ENCODE peak calls at places on chromosomes 11 and 22, in ten cellular contexts. One of them, this sample, is unnamed.

GRCh38 chr22:40853330-40853729 is 3.1 kb downstream of the ST13 start:
- DNase-seq in adrenal gland: no peak
- DNase-seq in AG09309: no peak
- DNase-seq in uterus: no peak
- DNase-seq in GM13977: no peak
- DNase-seq in fibroblast of the aortic adventitia: no peak
- DNase-seq in tibial nerve: no peak
- DNase-seq in choroid plexus epithelial cell: no peak
- DNase-seq in HFFc6: no peak
- DNase-seq in heart left ventricle: no peak
- DNase-seq in this sample: no peak

GRCh38 chr11:116535120-116535519 is 237.7 kb downstream of the BUD13 start:
- DNase-seq in heart left ventricle: no peak
- DNase-seq in GM13977: no peak
- DNase-seq in adrenal gland: no peak
- DNase-seq in AG09309: no peak
- DNase-seq in uterus: no peak
- DNase-seq in tibial nerve: no peak
- DNase-seq in choroid plexus epithelial cell: no peak
- DNase-seq in fibroblast of the aortic adventitia: no peak
- DNase-seq in HFFc6: no peak
- DNase-seq in this sample: no peak

GRCh38 chr22:40747361-40747760 is 68.1 kb downstream of the MCHR1 start:
- DNase-seq in choroid plexus epithelial cell: no peak
- DNase-seq in uterus: no peak
- DNase-seq in heart left ventricle: no peak
- DNase-seq in fibroblast of the aortic adventitia: no peak
- DNase-seq in AG09309: no peak
- DNase-seq in GM13977: no peak
- DNase-seq in tibial nerve: no peak
- DNase-seq in adrenal gland: no peak
- DNase-seq in HFFc6: no peak
- DNase-seq in this sample: no peak

GRCh38 chr22:50621491-50621880 is 6.5 kb downstream of the ARSA start:
- DNase-seq in uterus: no peak
- DNase-seq in GM13977: peak
- DNase-seq in HFFc6: no peak
- DNase-seq in tibial nerve: no peak
- DNase-seq in AG09309: no peak
- DNase-seq in heart left ventricle: no peak
- DNase-seq in fibroblast of the aortic adventitia: no peak
- DNase-seq in choroid plexus epithelial cell: no peak
- DNase-seq in adrenal gland: no peak
- DNase-seq in this sample: no peak

GRCh38 chr11:114181195-114181594 is 115.0 kb upstream of the NNMT start:
- DNase-seq in adrenal gland: no peak
- DNase-seq in GM13977: no peak
- DNase-seq in HFFc6: no peak
- DNase-seq in uterus: no peak
- DNase-seq in heart left ventricle: no peak
- DNase-seq in AG09309: no peak
- DNase-seq in tibial nerve: no peak
- DNase-seq in fibroblast of the aortic adventitia: no peak
- DNase-seq in choroid plexus epithelial cell: peak
- DNase-seq in this sample: no peak

GRCh38 chr22:39563571-39564428 is 6.8 kb upstream of the CACNA1I start:
- DNase-seq in uterus: no peak
- DNase-seq in GM13977: no peak
- DNase-seq in HFFc6: no peak
- DNase-seq in choroid plexus epithelial cell: no peak
- DNase-seq in fibroblast of the aortic adventitia: no peak
- DNase-seq in AG09309: no peak
- DNase-seq in heart left ventricle: no peak
- DNase-seq in tibial nerve: no peak
- DNase-seq in adrenal gland: no peak
- DNase-seq in this sample: no peak

GRCh38 chr11:109264128-109264527 is 157.9 kb upstream of the C11orf87 start:
- DNase-seq in HFFc6: no peak
- DNase-seq in fibroblast of the aortic adventitia: no peak
- DNase-seq in AG09309: no peak
- DNase-seq in GM13977: no peak
- DNase-seq in adrenal gland: no peak
- DNase-seq in heart left ventricle: no peak
- DNase-seq in choroid plexus epithelial cell: no peak
- DNase-seq in uterus: no peak
- DNase-seq in tibial nerve: no peak
- DNase-seq in this sample: no peak

GRCh38 chr11:11449327-11449726 is 96.3 kb upstream of the CSNK2A3 start:
- DNase-seq in AG09309: no peak
- DNase-seq in adrenal gland: no peak
- DNase-seq in uterus: no peak
- DNase-seq in GM13977: no peak
- DNase-seq in tibial nerve: no peak
- DNase-seq in fibroblast of the aortic adventitia: no peak
- DNase-seq in heart left ventricle: no peak
- DNase-seq in choroid plexus epithelial cell: no peak
- DNase-seq in HFFc6: no peak
- DNase-seq in this sample: no peak

GRCh38 chr22:29163808-29164207 is 41.9 kb upstream of the EMID1 start:
- DNase-seq in GM13977: no peak
- DNase-seq in adrenal gland: no peak
- DNase-seq in AG09309: no peak
- DNase-seq in heart left ventricle: no peak
- DNase-seq in uterus: no peak
- DNase-seq in HFFc6: no peak
- DNase-seq in fibroblast of the aortic adventitia: no peak
- DNase-seq in choroid plexus epithelial cell: no peak
- DNase-seq in tibial nerve: no peak
- DNase-seq in this sample: no peak

DNA sequence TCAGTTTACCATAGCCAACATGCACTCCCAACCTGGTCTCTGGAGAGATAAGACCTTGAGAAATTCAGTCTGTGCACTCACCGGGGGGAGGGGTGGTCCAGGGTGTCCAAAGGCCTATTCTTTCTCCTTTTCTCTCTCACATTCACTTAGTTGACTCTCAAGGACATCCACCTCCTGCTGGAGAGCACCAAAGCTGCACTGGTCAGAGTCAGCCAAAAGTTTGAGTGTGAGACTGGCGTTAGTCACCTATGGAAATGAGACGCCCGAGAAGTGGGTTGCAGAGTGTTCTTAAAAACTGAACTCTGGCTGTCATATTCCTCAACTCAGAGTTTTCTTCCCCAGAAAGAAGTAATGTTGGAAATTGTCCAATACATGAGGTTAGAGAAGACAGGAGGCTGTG is 5.0 kb upstream of the UBQLNL start:
- DNase-seq in uterus: no peak
- DNase-seq in AG09309: no peak
- DNase-seq in heart left ventricle: no peak
- DNase-seq in choroid plexus epithelial cell: no peak
- DNase-seq in adrenal gland: no peak
- DNase-seq in GM13977: no peak
- DNase-seq in fibroblast of the aortic adventitia: no peak
- DNase-seq in HFFc6: no peak
- DNase-seq in tibial nerve: no peak
- DNase-seq in this sample: no peak
- TF ChIP-seq CTCF in uterus: no peak
- TF ChIP-seq CTCF in AG09309: no peak
- TF ChIP-seq CTCF in heart left ventricle: no peak
- TF ChIP-seq CTCF in choroid plexus epithelial cell: no peak
- TF ChIP-seq CTCF in adrenal gland: no peak
- TF ChIP-seq CTCF in GM13977: no peak
- TF ChIP-seq CTCF in fibroblast of the aortic adventitia: no peak
- TF ChIP-seq CTCF in HFFc6: no peak
- TF ChIP-seq CTCF in tibial nerve: no peak
- TF ChIP-seq CTCF in this sample: no peak

GRCh38 chr11:45082744-45083543 is 63.5 kb upstream of the PRDM11 start:
- DNase-seq in fibroblast of the aortic adventitia: no peak
- DNase-seq in AG09309: no peak
- DNase-seq in GM13977: no peak
- DNase-seq in adrenal gland: no peak
- DNase-seq in choroid plexus epithelial cell: no peak
- DNase-seq in tibial nerve: no peak
- DNase-seq in HFFc6: no peak
- DNase-seq in uterus: no peak
- DNase-seq in heart left ventricle: no peak
- DNase-seq in this sample: no peak

GRCh38 chr11:45086526-45086925 is 59.9 kb upstream of the PRDM11 start:
- DNase-seq in uterus: no peak
- DNase-seq in heart left ventricle: no peak
- DNase-seq in tibial nerve: no peak
- DNase-seq in adrenal gland: no peak
- DNase-seq in choroid plexus epithelial cell: no peak
- DNase-seq in AG09309: no peak
- DNase-seq in HFFc6: no peak
- DNase-seq in GM13977: no peak
- DNase-seq in fibroblast of the aortic adventitia: no peak
- DNase-seq in this sample: no peak

GRCh38 chr11:45079943-45080719 is 66.3 kb upstream of the PRDM11 start:
- DNase-seq in adrenal gland: no peak
- DNase-seq in HFFc6: no peak
- DNase-seq in GM13977: no peak
- DNase-seq in uterus: no peak
- DNase-seq in fibroblast of the aortic adventitia: no peak
- DNase-seq in tibial nerve: no peak
- DNase-seq in AG09309: no peak
- DNase-seq in heart left ventricle: no peak
- DNase-seq in choroid plexus epithelial cell: no peak
- DNase-seq in this sample: no peak

GRCh38 chr11:45085657-45086501 is 60.6 kb upstream of the PRDM11 start:
- DNase-seq in choroid plexus epithelial cell: no peak
- DNase-seq in heart left ventricle: no peak
- DNase-seq in uterus: no peak
- DNase-seq in adrenal gland: no peak
- DNase-seq in AG09309: no peak
- DNase-seq in HFFc6: no peak
- DNase-seq in fibroblast of the aortic adventitia: no peak
- DNase-seq in tibial nerve: no peak
- DNase-seq in GM13977: no peak
- DNase-seq in this sample: no peak

DNA sequence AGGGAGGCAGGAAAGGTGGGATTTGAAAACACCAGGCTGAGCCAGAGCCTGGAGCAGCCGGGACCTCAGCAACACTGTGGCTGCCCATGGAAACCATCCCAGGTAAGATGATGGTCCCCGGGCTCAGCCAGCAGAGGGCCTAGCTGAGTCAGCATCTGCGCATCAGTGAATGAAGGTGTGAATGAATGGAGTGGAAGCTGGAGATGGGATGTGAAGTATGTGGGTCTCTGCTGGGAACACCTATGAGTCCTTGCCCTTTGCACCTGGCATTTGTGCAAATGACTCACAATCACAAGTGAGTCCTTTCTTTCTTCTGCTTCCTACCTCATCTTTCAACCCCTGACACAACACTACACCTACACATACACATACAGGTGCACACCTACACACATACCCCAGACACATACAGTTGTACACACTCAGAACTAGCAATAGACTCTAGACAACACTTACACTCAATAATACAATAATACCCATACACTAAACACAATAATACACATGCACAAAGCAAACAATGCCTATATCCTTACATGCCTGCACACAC is 62.8 kb upstream of the PRDM11 start:
- DNase-seq in adrenal gland: no peak
- DNase-seq in HFFc6: no peak
- DNase-seq in heart left ventricle: no peak
- DNase-seq in choroid plexus epithelial cell: no peak
- DNase-seq in GM13977: no peak
- DNase-seq in tibial nerve: no peak
- DNase-seq in uterus: no peak
- DNase-seq in AG09309: no peak
- DNase-seq in fibroblast of the aortic adventitia: no peak
- DNase-seq in this sample: peak
- TF ChIP-seq CTCF in adrenal gland: peak
- TF ChIP-seq CTCF in HFFc6: peak
- TF ChIP-seq CTCF in heart left ventricle: peak
- TF ChIP-seq CTCF in choroid plexus epithelial cell: peak
- TF ChIP-seq CTCF in GM13977: peak
- TF ChIP-seq CTCF in tibial nerve: no peak
- TF ChIP-seq CTCF in uterus: no peak
- TF ChIP-seq CTCF in AG09309: peak
- TF ChIP-seq CTCF in fibroblast of the aortic adventitia: peak
- TF ChIP-seq CTCF in this sample: peak

DNA sequence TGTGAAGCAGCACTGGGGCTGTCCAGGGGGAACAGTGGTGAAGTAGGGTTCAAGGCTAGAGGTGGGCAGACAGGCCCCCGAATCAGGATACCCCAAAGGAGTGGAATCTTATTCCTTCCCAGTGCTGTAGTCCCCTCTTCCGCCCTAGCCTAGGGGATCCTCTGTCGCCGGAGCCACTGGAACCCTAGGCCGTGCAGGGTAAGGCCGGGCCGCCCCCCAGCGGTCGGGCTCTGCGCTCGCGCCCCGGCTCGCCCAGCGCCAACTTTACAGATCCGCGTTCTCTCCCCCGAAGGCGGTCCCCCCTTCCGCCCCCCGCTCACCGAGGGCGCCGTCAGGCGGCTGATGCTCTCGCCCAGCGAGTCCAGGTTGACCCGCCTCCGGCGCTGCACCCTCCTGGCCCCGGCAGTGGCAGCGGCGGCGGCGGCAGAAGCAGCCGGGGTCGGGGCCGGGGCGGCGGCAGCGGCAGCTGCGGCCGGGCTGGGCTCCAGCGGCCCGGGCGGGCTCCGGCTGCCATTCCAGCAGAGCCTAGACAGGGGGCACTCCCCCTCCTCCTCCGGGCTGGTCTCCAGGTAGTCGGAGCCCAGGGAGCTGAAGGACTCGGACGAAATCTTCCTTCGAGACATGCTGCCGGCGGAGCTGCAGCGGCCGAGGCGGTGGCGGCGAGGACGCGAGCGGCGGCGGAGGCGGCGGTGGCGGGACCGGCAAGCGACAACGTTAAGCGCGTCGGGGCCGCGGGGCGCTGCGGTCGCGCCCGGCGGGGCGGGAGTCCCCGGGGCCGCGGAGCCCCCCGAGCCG is 646 bp downstream of the GUCY1A2 start:
- DNase-seq in tibial nerve: peak
- DNase-seq in choroid plexus epithelial cell: peak
- DNase-seq in uterus: peak
- DNase-seq in heart left ventricle: peak
- DNase-seq in GM13977: peak
- DNase-seq in HFFc6: no peak
- DNase-seq in adrenal gland: peak
- DNase-seq in fibroblast of the aortic adventitia: no peak
- DNase-seq in AG09309: no peak
- DNase-seq in this sample: peak
- TF ChIP-seq CTCF in tibial nerve: no peak
- TF ChIP-seq CTCF in choroid plexus epithelial cell: peak
- TF ChIP-seq CTCF in uterus: peak
- TF ChIP-seq CTCF in heart left ventricle: peak
- TF ChIP-seq CTCF in GM13977: peak
- TF ChIP-seq CTCF in HFFc6: peak
- TF ChIP-seq CTCF in adrenal gland: peak
- TF ChIP-seq CTCF in fibroblast of the aortic adventitia: peak
- TF ChIP-seq CTCF in AG09309: peak
- TF ChIP-seq CTCF in this sample: peak

GRCh38 chr11:93169950-93170561 is 27.7 kb downstream of the SLC36A4 start:
- DNase-seq in uterus: no peak
- DNase-seq in heart left ventricle: no peak
- DNase-seq in HFFc6: peak
- DNase-seq in fibroblast of the aortic adventitia: peak
- DNase-seq in AG09309: no peak
- DNase-seq in choroid plexus epithelial cell: peak
- DNase-seq in adrenal gland: no peak
- DNase-seq in GM13977: no peak
- DNase-seq in tibial nerve: no peak
- DNase-seq in this sample: no peak
- TF ChIP-seq CTCF in uterus: no peak
- TF ChIP-seq CTCF in heart left ventricle: no peak
- TF ChIP-seq CTCF in HFFc6: peak
- TF ChIP-seq CTCF in fibroblast of the aortic adventitia: peak
- TF ChIP-seq CTCF in AG09309: peak
- TF ChIP-seq CTCF in choroid plexus epithelial cell: peak
- TF ChIP-seq CTCF in adrenal gland: no peak
- TF ChIP-seq CTCF in GM13977: peak
- TF ChIP-seq CTCF in tibial nerve: peak
- TF ChIP-seq CTCF in this sample: no peak